ENCODE peak calls at places on chromosomes 12 and 14, in seven cellular contexts. One of them, this sample, is unnamed. For H3K4me1 and H3K27me3, the result is how much of the 10 kb centered on the place peaks cover.

GRCh38 chr12:48924617-48925217 is 575 bp downstream of the FKBP11 start:
- DNase-seq in uterus: peak
- DNase-seq in psoas muscle: peak
- DNase-seq in CD8-positive, alpha-beta T cell: peak
- DNase-seq in HCT116: no peak
- DNase-seq in tibial artery: peak
- DNase-seq in neuronal stem cell: no peak
- DNase-seq in this sample: peak

GRCh38 chr14:95340201-95340697 is 20.5 kb upstream of the CLMN start:
- DNase-seq in uterus: no peak
- DNase-seq in psoas muscle: no peak
- DNase-seq in neuronal stem cell: no peak
- DNase-seq in CD8-positive, alpha-beta T cell: no peak
- DNase-seq in HCT116: no peak
- DNase-seq in tibial artery: no peak
- DNase-seq in this sample: no peak

GRCh38 chr14:96264850-96265249 is 8.8 kb downstream of the BDKRB1 start:
- DNase-seq in uterus: no peak
- DNase-seq in HCT116: no peak
- DNase-seq in CD8-positive, alpha-beta T cell: no peak
- DNase-seq in psoas muscle: no peak
- DNase-seq in neuronal stem cell: no peak
- DNase-seq in tibial artery: no peak
- DNase-seq in this sample: no peak

GRCh38 chr14:36996133-36996856 is 176.1 kb downstream of the SLC25A21 start:
- DNase-seq in psoas muscle: no peak
- DNase-seq in uterus: no peak
- DNase-seq in HCT116: no peak
- DNase-seq in CD8-positive, alpha-beta T cell: no peak
- DNase-seq in tibial artery: no peak
- DNase-seq in neuronal stem cell: no peak
- DNase-seq in this sample: no peak

GRCh38 chr14:76376001-76376404 is at the start of gene ESRRB:
- DNase-seq in neuronal stem cell: peak
- DNase-seq in uterus: no peak
- DNase-seq in CD8-positive, alpha-beta T cell: no peak
- DNase-seq in psoas muscle: no peak
- DNase-seq in tibial artery: no peak
- DNase-seq in HCT116: peak
- DNase-seq in this sample: no peak

GRCh38 chr12:98228619-98229538 is 286.5 kb upstream of the TMPO start:
- DNase-seq in psoas muscle: no peak
- DNase-seq in HCT116: no peak
- DNase-seq in uterus: no peak
- DNase-seq in neuronal stem cell: no peak
- DNase-seq in tibial artery: no peak
- DNase-seq in CD8-positive, alpha-beta T cell: no peak
- DNase-seq in this sample: no peak

GRCh38 chr12:6700646-6701051 is at the start of gene PIANP:
- DNase-seq in CD8-positive, alpha-beta T cell: peak
- DNase-seq in HCT116: no peak
- DNase-seq in uterus: peak
- DNase-seq in neuronal stem cell: peak
- DNase-seq in psoas muscle: no peak
- DNase-seq in tibial artery: no peak
- DNase-seq in this sample: peak

GRCh38 chr14:100754020-100754419 is 27.3 kb downstream of the DLK1 start:
- DNase-seq in neuronal stem cell: no peak
- DNase-seq in uterus: no peak
- DNase-seq in HCT116: no peak
- DNase-seq in CD8-positive, alpha-beta T cell: no peak
- DNase-seq in psoas muscle: no peak
- DNase-seq in tibial artery: no peak
- DNase-seq in this sample: no peak

GRCh38 chr14:51912112-51912786 is 51.8 kb downstream of the GNG2 start:
- DNase-seq in CD8-positive, alpha-beta T cell: no peak
- DNase-seq in HCT116: no peak
- DNase-seq in psoas muscle: no peak
- DNase-seq in neuronal stem cell: no peak
- DNase-seq in tibial artery: no peak
- DNase-seq in uterus: no peak
- DNase-seq in this sample: no peak

GRCh38 chr12:120971299-120972180 is 6.8 kb upstream of the HNF1A start:
- DNase-seq in psoas muscle: no peak
- DNase-seq in uterus: no peak
- DNase-seq in CD8-positive, alpha-beta T cell: peak
- DNase-seq in tibial artery: no peak
- DNase-seq in neuronal stem cell: peak
- DNase-seq in HCT116: peak
- DNase-seq in this sample: no peak

GRCh38 chr12:62292761-62293446 is 32.7 kb downstream of the USP15 start:
- DNase-seq in neuronal stem cell: no peak
- DNase-seq in uterus: no peak
- DNase-seq in HCT116: no peak
- DNase-seq in tibial artery: no peak
- DNase-seq in CD8-positive, alpha-beta T cell: no peak
- DNase-seq in psoas muscle: no peak
- DNase-seq in this sample: no peak

GRCh38 chr14:104461676-104462443 is 117.7 kb upstream of the C14orf180 start:
- DNase-seq in tibial artery: no peak
- DNase-seq in neuronal stem cell: peak
- DNase-seq in psoas muscle: no peak
- DNase-seq in HCT116: no peak
- DNase-seq in CD8-positive, alpha-beta T cell: no peak
- DNase-seq in uterus: no peak
- DNase-seq in this sample: no peak

GRCh38 chr12:46998811-46999368 is 80.5 kb upstream of the PCED1B start:
- DNase-seq in neuronal stem cell: no peak
- DNase-seq in psoas muscle: no peak
- DNase-seq in HCT116: no peak
- DNase-seq in CD8-positive, alpha-beta T cell: no peak
- DNase-seq in uterus: no peak
- DNase-seq in tibial artery: no peak
- DNase-seq in this sample: no peak

GRCh38 chr14:50123062-50123461 is 6.7 kb upstream of the VCPKMT start:
- DNase-seq in CD8-positive, alpha-beta T cell: no peak
- DNase-seq in tibial artery: no peak
- DNase-seq in HCT116: no peak
- DNase-seq in neuronal stem cell: no peak
- DNase-seq in psoas muscle: no peak
- DNase-seq in uterus: no peak
- DNase-seq in this sample: no peak

GRCh38 chr12:6049992-6050391 is 74.5 kb downstream of the VWF start:
- DNase-seq in tibial artery: no peak
- DNase-seq in neuronal stem cell: no peak
- DNase-seq in HCT116: no peak
- DNase-seq in CD8-positive, alpha-beta T cell: no peak
- DNase-seq in psoas muscle: no peak
- DNase-seq in uterus: no peak
- DNase-seq in this sample: no peak

GRCh38 chr12:52086366-52086765 is 6.9 kb downstream of the SMIM41 start:
- DNase-seq in neuronal stem cell: no peak
- DNase-seq in uterus: no peak
- DNase-seq in HCT116: no peak
- DNase-seq in CD8-positive, alpha-beta T cell: no peak
- DNase-seq in tibial artery: no peak
- DNase-seq in psoas muscle: no peak
- DNase-seq in this sample: no peak

GRCh38 chr14:71695603-71696350 is 236.5 kb upstream of the RGS6 start:
- DNase-seq in neuronal stem cell: no peak
- DNase-seq in CD8-positive, alpha-beta T cell: no peak
- DNase-seq in HCT116: no peak
- DNase-seq in uterus: no peak
- DNase-seq in psoas muscle: no peak
- DNase-seq in tibial artery: no peak
- DNase-seq in this sample: no peak

GRCh38 chr12:122505419-122506051 is 4.8 kb upstream of the ZCCHC8 start:
- DNase-seq in tibial artery: no peak
- DNase-seq in uterus: no peak
- DNase-seq in neuronal stem cell: no peak
- DNase-seq in CD8-positive, alpha-beta T cell: no peak
- DNase-seq in HCT116: no peak
- DNase-seq in psoas muscle: no peak
- DNase-seq in this sample: no peak

GRCh38 chr14:94394594-94395305 is 6.3 kb upstream of the SERPINA1 start:
- DNase-seq in HCT116: no peak
- DNase-seq in CD8-positive, alpha-beta T cell: no peak
- DNase-seq in psoas muscle: peak
- DNase-seq in uterus: no peak
- DNase-seq in neuronal stem cell: no peak
- DNase-seq in tibial artery: peak
- DNase-seq in this sample: peak

GRCh38 chr12:47222960-47223847 is 143.4 kb upstream of the AMIGO2 start:
- DNase-seq in uterus: no peak
- DNase-seq in psoas muscle: no peak
- DNase-seq in tibial artery: no peak
- DNase-seq in CD8-positive, alpha-beta T cell: no peak
- DNase-seq in HCT116: no peak
- DNase-seq in neuronal stem cell: no peak
- DNase-seq in this sample: no peak

GRCh38 chr14:104001003-104001402 is 58.7 kb upstream of the RD3L start:
- DNase-seq in neuronal stem cell: peak
- DNase-seq in psoas muscle: no peak
- DNase-seq in uterus: no peak
- DNase-seq in HCT116: peak
- DNase-seq in tibial artery: no peak
- DNase-seq in CD8-positive, alpha-beta T cell: peak
- DNase-seq in this sample: no peak

GRCh38 chr12:2348477-2348852 is 295.7 kb downstream of the CACNA1C start:
- DNase-seq in HCT116: no peak
- DNase-seq in uterus: no peak
- DNase-seq in psoas muscle: no peak
- DNase-seq in tibial artery: no peak
- DNase-seq in neuronal stem cell: no peak
- DNase-seq in CD8-positive, alpha-beta T cell: no peak
- DNase-seq in this sample: no peak

GRCh38 chr12:60494249-60494648 is 898.4 kb downstream of the SLC16A7 start:
- DNase-seq in CD8-positive, alpha-beta T cell: no peak
- DNase-seq in psoas muscle: no peak
- DNase-seq in uterus: no peak
- DNase-seq in HCT116: peak
- DNase-seq in neuronal stem cell: no peak
- DNase-seq in tibial artery: no peak
- DNase-seq in this sample: no peak

GRCh38 chr12:94379479-94380113 is 80.1 kb downstream of the CEP83 start:
- DNase-seq in tibial artery: no peak
- DNase-seq in HCT116: no peak
- DNase-seq in CD8-positive, alpha-beta T cell: no peak
- DNase-seq in neuronal stem cell: no peak
- DNase-seq in uterus: no peak
- DNase-seq in psoas muscle: no peak
- DNase-seq in this sample: no peak

GRCh38 chr12:7642876-7643309 is 22.8 kb downstream of the APOBEC1 start:
- DNase-seq in tibial artery: no peak
- DNase-seq in CD8-positive, alpha-beta T cell: no peak
- DNase-seq in neuronal stem cell: no peak
- DNase-seq in HCT116: peak
- DNase-seq in psoas muscle: no peak
- DNase-seq in uterus: no peak
- DNase-seq in this sample: no peak

GRCh38 chr14:90871605-90872233 is 55.5 kb upstream of the TTC7B start:
- DNase-seq in HCT116: no peak
- DNase-seq in neuronal stem cell: no peak
- DNase-seq in tibial artery: no peak
- DNase-seq in psoas muscle: no peak
- DNase-seq in CD8-positive, alpha-beta T cell: no peak
- DNase-seq in uterus: no peak
- DNase-seq in this sample: no peak

GRCh38 chr12:75505706-75506312 is 5.6 kb downstream of the KRR1 start:
- DNase-seq in psoas muscle: no peak
- DNase-seq in neuronal stem cell: no peak
- DNase-seq in uterus: no peak
- DNase-seq in CD8-positive, alpha-beta T cell: no peak
- DNase-seq in tibial artery: no peak
- DNase-seq in HCT116: no peak
- DNase-seq in this sample: no peak

GRCh38 chr12:93315907-93316622 is 61.7 kb upstream of the NUDT4 start:
- DNase-seq in HCT116: no peak
- DNase-seq in tibial artery: no peak
- DNase-seq in uterus: no peak
- DNase-seq in CD8-positive, alpha-beta T cell: no peak
- DNase-seq in neuronal stem cell: no peak
- DNase-seq in psoas muscle: no peak
- DNase-seq in this sample: no peak

GRCh38 chr14:40920380-40920779 is 686.3 kb upstream of the LRFN5 start:
- DNase-seq in CD8-positive, alpha-beta T cell: no peak
- DNase-seq in HCT116: no peak
- DNase-seq in psoas muscle: no peak
- DNase-seq in uterus: no peak
- DNase-seq in tibial artery: no peak
- DNase-seq in neuronal stem cell: no peak
- DNase-seq in this sample: no peak

GRCh38 chr14:98741523-98741922 is 530.5 kb downstream of the BCL11B start:
- DNase-seq in psoas muscle: no peak
- DNase-seq in neuronal stem cell: no peak
- DNase-seq in tibial artery: no peak
- DNase-seq in HCT116: no peak
- DNase-seq in uterus: no peak
- DNase-seq in CD8-positive, alpha-beta T cell: no peak
- DNase-seq in this sample: no peak

GRCh38 chr12:128798543-128799341 is 25.0 kb downstream of the SLC15A4 start:
- DNase-seq in HCT116: no peak
- DNase-seq in psoas muscle: peak
- DNase-seq in CD8-positive, alpha-beta T cell: no peak
- DNase-seq in tibial artery: no peak
- DNase-seq in neuronal stem cell: no peak
- DNase-seq in uterus: no peak
- DNase-seq in this sample: no peak
- H3K4me1 ChIP-seq in HCT116: under half
- H3K4me1 ChIP-seq in psoas muscle: half or more
- H3K4me1 ChIP-seq in CD8-positive, alpha-beta T cell: under half
- H3K4me1 ChIP-seq in tibial artery: under half
- H3K4me1 ChIP-seq in neuronal stem cell: under half
- H3K4me1 ChIP-seq in uterus: under half
- H3K4me1 ChIP-seq in this sample: half or more

GRCh38 chr14:24342889-24343288 is 3.1 kb upstream of the RIPK3 start:
- DNase-seq in psoas muscle: no peak
- DNase-seq in neuronal stem cell: no peak
- DNase-seq in uterus: no peak
- DNase-seq in tibial artery: no peak
- DNase-seq in CD8-positive, alpha-beta T cell: no peak
- DNase-seq in HCT116: no peak
- DNase-seq in this sample: no peak
- H3K27me3 ChIP-seq in psoas muscle: under half
- H3K27me3 ChIP-seq in neuronal stem cell: under half
- H3K27me3 ChIP-seq in uterus: under half
- H3K27me3 ChIP-seq in tibial artery: under half
- H3K27me3 ChIP-seq in CD8-positive, alpha-beta T cell: under half
- H3K27me3 ChIP-seq in HCT116: under half
- H3K27me3 ChIP-seq in this sample: half or more

GRCh38 chr12:43287991-43288390 is 264.0 kb downstream of the ADAMTS20 start:
- DNase-seq in HCT116: no peak
- DNase-seq in uterus: no peak
- DNase-seq in neuronal stem cell: no peak
- DNase-seq in psoas muscle: no peak
- DNase-seq in CD8-positive, alpha-beta T cell: no peak
- DNase-seq in tibial artery: no peak
- DNase-seq in this sample: no peak
- H3K4me1 ChIP-seq in HCT116: under half
- H3K4me1 ChIP-seq in uterus: under half
- H3K4me1 ChIP-seq in neuronal stem cell: under half
- H3K4me1 ChIP-seq in psoas muscle: under half
- H3K4me1 ChIP-seq in CD8-positive, alpha-beta T cell: under half
- H3K4me1 ChIP-seq in tibial artery: under half
- H3K4me1 ChIP-seq in this sample: under half

GRCh38 chr12:27818421-27818918 is 38.4 kb upstream of the MANSC4 start:
- DNase-seq in psoas muscle: no peak
- DNase-seq in tibial artery: no peak
- DNase-seq in CD8-positive, alpha-beta T cell: no peak
- DNase-seq in HCT116: no peak
- DNase-seq in neuronal stem cell: no peak
- DNase-seq in uterus: peak
- DNase-seq in this sample: no peak
- H3K27me3 ChIP-seq in psoas muscle: under half
- H3K27me3 ChIP-seq in tibial artery: under half
- H3K27me3 ChIP-seq in CD8-positive, alpha-beta T cell: under half
- H3K27me3 ChIP-seq in HCT116: under half
- H3K27me3 ChIP-seq in neuronal stem cell: under half
- H3K27me3 ChIP-seq in uterus: under half
- H3K27me3 ChIP-seq in this sample: under half